ENCODE peak calls at places on chromosomes 4 and X, in five cellular contexts. A is endothelial cell of umbilical vein, N is GM12878, M is K562, D is SK-N-SH. W is an unnamed sample.

GRCh38 chr4:91935217-91935616 is 368.5 kb upstream of the GRID2 start:
- DNase-seq in N (no peak), D (no peak), A (no peak), M (no peak), W (no peak)

GRCh38 chr4:86556791-86557415 is 37.2 kb upstream of the PTPN13 start:
- DNase-seq in M (no peak), A (peak; percentile 56), N (no peak), D (no peak), W (peak; percentile 71)

GRCh38 chr4:24770111-24770584 is 25.2 kb upstream of the SOD3 start:
- DNase-seq in A (peak; percentile 18), M (no peak), D (no peak), N (peak; percentile 39), W (peak; percentile 75)

GRCh38 chr4:2948895-2949781 is 14.1 kb downstream of the NOP14 start:
- DNase-seq in M (no peak), A (peak; percentile 19), D (no peak), N (no peak), W (peak; percentile 51)

GRCh38 chr4:176448761-176449160 is 129.0 kb downstream of the SPCS3 start:
- DNase-seq in A (no peak), N (no peak), D (no peak), M (no peak), W (no peak)

GRCh38 chr4:167885071-167885470 is 207.3 kb upstream of the ANXA10 start:
- DNase-seq in N (no peak), A (no peak), D (no peak), M (no peak), W (no peak)

GRCh38 chr4:118264096-118264495 is 88.7 kb downstream of the PRSS12 start:
- DNase-seq in M (no peak), A (no peak), D (no peak), N (no peak), W (no peak)

GRCh38 chrX:154036513-154036912 is 16.8 kb upstream of the IRAK1 start:
- DNase-seq in N (no peak), A (no peak), M (no peak), D (no peak), W (no peak)

GRCh38 chr4:156710571-156711195 is 260.9 kb downstream of the PDGFC start:
- DNase-seq in N (no peak), M (no peak), A (no peak), D (no peak), W (no peak)

GRCh38 chr4:184688447-184688846 is 38.9 kb downstream of the PRIMPOL start:
- DNase-seq in N (no peak), M (no peak), D (no peak), A (peak; percentile 93), W (no peak)

GRCh38 chr4:174214102-174214878 is 69.2 kb downstream of the FBXO8 start:
- DNase-seq in D (no peak), N (no peak), A (no peak), M (no peak), W (peak; percentile 9)

GRCh38 chrX:97398030-97398551 is 514.4 kb downstream of the RPA4 start:
- DNase-seq in M (no peak), A (no peak), D (no peak), N (peak; percentile 55), W (no peak)

GRCh38 chrX:77447339-77448149 is at the start of gene FGF16:
- DNase-seq in A (peak; percentile 33), M (no peak), D (peak; percentile 45), N (no peak), W (no peak)

GRCh38 chr4:8112036-8112576 is 46.5 kb downstream of the ABLIM2 start:
- DNase-seq in A (no peak), D (no peak), N (no peak), M (no peak), W (no peak)

GRCh38 chr4:37054670-37055069 is 189.9 kb upstream of the NWD2 start:
- DNase-seq in A (no peak), M (no peak), N (no peak), D (no peak), W (no peak)

GRCh38 chr4:10095296-10095991 is 21.2 kb downstream of the WDR1 start:
- DNase-seq in A (no peak), M (no peak), N (no peak), D (no peak), W (peak; percentile 29)

GRCh38 chr4:24471623-24472510 is 112.5 kb downstream of the DHX15 start:
- DNase-seq in D (peak; percentile 51), M (no peak), N (no peak), A (no peak), W (no peak)

GRCh38 chrX:146967296-146967695 is 152.8 kb upstream of the CXorf51A start:
- DNase-seq in A (no peak), D (no peak), N (no peak), M (no peak), W (no peak)

GRCh38 chr4:183601381-183601780 is 57.6 kb downstream of the RWDD4 start:
- DNase-seq in D (peak; percentile 23), N (no peak), A (no peak), M (no peak), W (no peak)

GRCh38 chrX:295136-295535 is 14.0 kb downstream of the PLCXD1 start:
- DNase-seq in D (no peak), M (no peak), N (no peak), A (no peak), W (no peak)

GRCh38 chr4:168522829-168523228 is 26.0 kb downstream of the PALLD start:
- DNase-seq in N (no peak), D (no peak), A (no peak), M (no peak), W (no peak)

GRCh38 chr4:142406917-142407501 is 439.1 kb downstream of the INPP4B start:
- DNase-seq in M (no peak), A (no peak), N (no peak), D (no peak), W (no peak)

DNA sequence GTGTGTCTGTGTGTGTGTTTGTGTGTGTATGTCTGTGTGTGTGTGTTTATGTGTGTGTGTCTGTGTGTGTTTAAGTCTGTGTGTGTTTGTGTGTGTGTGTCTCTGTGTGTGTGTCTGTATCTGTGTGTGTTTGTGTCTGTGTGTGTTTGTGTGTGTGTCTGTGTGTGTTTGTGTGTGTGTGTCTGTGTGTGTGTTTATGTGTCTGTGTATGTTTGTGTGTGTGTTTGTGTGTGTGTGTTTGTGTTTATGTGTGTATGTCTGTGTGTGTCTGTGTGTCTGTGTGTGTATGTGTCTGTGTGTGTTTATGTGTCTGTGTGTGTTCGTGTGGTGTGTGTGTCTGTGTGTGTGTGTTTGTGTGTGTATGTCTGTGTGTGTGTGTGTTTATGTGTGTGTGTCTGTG is 11.4 kb downstream of the IL9R start:
- DNase-seq in D (no peak), M (no peak), N (no peak), A (no peak), W (no peak)
- H3K4me3 ChIP-seq in D (no peak overlapping the region), M (no peak overlapping the region), N (no peak overlapping the region), A (no peak overlapping the region), W (no peak overlapping the region)

GRCh38 chr4:11424000-11424399 is 4.7 kb downstream of the HS3ST1 start:
- DNase-seq in M (peak; percentile 16), D (peak; percentile 53), A (peak; percentile 38), N (no peak), W (peak; percentile 55)
- TF ChIP-seq CTCF in M (peak; percentile 26), D (peak; percentile 41), A (peak; percentile 41), N (peak; percentile 66), W (peak; percentile 67)

GRCh38 chr4:151652841-151653547 is 107.8 kb downstream of the GATB start:
- DNase-seq in D (no peak), A (no peak), M (no peak), N (no peak), W (no peak)
- TF ChIP-seq MAX in D (no peak), A (no peak), M (no peak), N (no peak), W (no peak)

GRCh38 chr4:139452000-139452399 is 1.9 kb upstream of the RAB33B start:
- DNase-seq in M (no peak), D (no peak), A (peak; percentile 10), N (no peak), W (no peak)
- H3K4me3 ChIP-seq in M (peak overlapping the region; percentile 53), D (peak overlapping the region; percentile 99), A (no peak overlapping the region), N (peak overlapping the region; percentile 82), W (peak overlapping the region; percentile 79)

W was measured in NB4.